ENCODE peak calls at places on chromosomes 2 and 18, in six cellular contexts. U is amniotic stem cell; K is activated CD8-positive, alpha-beta T cell treated with anti-CD3 and anti-CD28 coated beads for 36 hours; J is activated CD4-positive, alpha-beta T cell treated with anti-CD3 and anti-CD28 coated beads, Interleukin-2, amount 50 U/mL, for 24 hours; T is iris pigment epithelial cell; Y is dermis microvascular lymphatic vessel endothelial cell. N is an unnamed sample.

GRCh38 chr2:181891966-181892794 is 650 bp downstream of the ITPRID2 start:
- DNase-seq in K (peak), T (peak), Y (no peak), U (no peak), J (peak), N (no peak)

GRCh38 chr2:188449992-188450391 is 158.3 kb downstream of the GULP1 start:
- DNase-seq in U (no peak), Y (no peak), K (no peak), J (no peak), T (no peak), N (no peak)

GRCh38 chr2:238090887-238091286 is 9.3 kb upstream of the ESPNL start:
- DNase-seq in T (no peak), K (no peak), Y (no peak), J (no peak), U (no peak), N (no peak)

GRCh38 chr2:107553045-107553444 is 273.6 kb upstream of the RGPD4 start:
- DNase-seq in T (no peak), U (no peak), J (no peak), Y (no peak), K (no peak), N (no peak)

GRCh38 chr2:181678033-181678586 is 2.2 kb downstream of the NEUROD1 start:
- DNase-seq in Y (peak), T (peak), J (no peak), K (peak), U (peak), N (peak)

GRCh38 chr18:76619342-76620315 is 124.6 kb upstream of the ZNF516 start:
- DNase-seq in Y (no peak), J (no peak), T (peak), K (peak), U (no peak), N (no peak)

GRCh38 chr2:26033270-26033768 is 565 bp upstream of the RAB10 start:
- DNase-seq in T (peak), Y (peak), U (peak), J (no peak), K (peak), N (no peak)

GRCh38 chr18:36602620-36603019 is 226.2 kb downstream of the TPGS2 start:
- DNase-seq in J (no peak), Y (no peak), T (peak), U (no peak), K (no peak), N (no peak)

N was measured in glomerular endothelial cell.